ENCODE peak calls at places on chromosomes 2 and 18, in seven cellular contexts. S is colonic mucosa, U is heart left ventricle, Z is A673, O is GM23248, Q is stomach, M is A549. H is an unnamed sample.

GRCh38 chr2:111710085-111710484 is 173.9 kb downstream of the ANAPC1 start:
- DNase-seq in M (no peak), U (no peak), Q (no peak), O (no peak), S (no peak), Z (no peak), H (no peak)

GRCh38 chr18:65415167-65415566 is 335.6 kb upstream of the CDH7 start:
- DNase-seq in S (no peak), U (no peak), O (no peak), Q (no peak), Z (no peak), M (no peak), H (no peak)

GRCh38 chr2:223097888-223098383 is 45.9 kb downstream of the KCNE4 start:
- DNase-seq in Q (no peak), O (no peak), U (no peak), S (no peak), Z (no peak), M (no peak), H (no peak)

GRCh38 chr18:35526476-35527120 is 28.8 kb upstream of the INO80C start:
- DNase-seq in U (no peak), M (no peak), O (peak), Q (no peak), S (no peak), Z (peak), H (no peak)

GRCh38 chr18:34807106-34807796 is 97.2 kb downstream of the DTNA start:
- DNase-seq in Q (no peak), S (no peak), U (no peak), O (no peak), Z (no peak), M (no peak), H (no peak)

GRCh38 chr18:57791911-57792310 is 11.2 kb downstream of the ATP8B1 start:
- DNase-seq in Q (no peak), U (no peak), Z (no peak), S (no peak), M (no peak), O (peak), H (no peak)

GRCh38 chr2:10355471-10356458 is 53.1 kb downstream of the HPCAL1 start:
- DNase-seq in U (no peak), Z (no peak), S (no peak), O (no peak), M (no peak), Q (no peak), H (no peak)

GRCh38 chr2:128279786-128280701 is 38.6 kb downstream of the HS6ST1 start:
- DNase-seq in Z (no peak), O (no peak), M (no peak), U (peak), S (no peak), Q (no peak), H (peak)

GRCh38 chr2:41900299-41900698 is 147.5 kb upstream of the PKDCC start:
- DNase-seq in U (no peak), Z (no peak), O (peak), M (no peak), S (no peak), Q (no peak), H (no peak)

GRCh38 chr2:146385031-146385430 is 1459.8 kb upstream of the ACVR2A start:
- DNase-seq in O (no peak), Q (no peak), M (no peak), Z (no peak), U (no peak), S (no peak), H (no peak)

GRCh38 chr18:25234740-25235345 is 117.1 kb downstream of the ZNF521 start:
- DNase-seq in S (no peak), M (no peak), Z (no peak), Q (no peak), O (no peak), U (no peak), H (no peak)
- H3K27ac ChIP-seq in S (no peak), M (no peak), Z (no peak), Q (no peak), O (no peak), U (peak), H (no peak)

GRCh38 chr18:68342039-68342659 is 372.8 kb downstream of the TMX3 start:
- DNase-seq in U (no peak), M (no peak), S (no peak), Q (no peak), O (no peak), Z (no peak), H (no peak)
- H3K4me3 ChIP-seq in U (no peak), M (no peak), S (no peak), Q (no peak), O (no peak), Z (no peak), H (no peak)

DNA sequence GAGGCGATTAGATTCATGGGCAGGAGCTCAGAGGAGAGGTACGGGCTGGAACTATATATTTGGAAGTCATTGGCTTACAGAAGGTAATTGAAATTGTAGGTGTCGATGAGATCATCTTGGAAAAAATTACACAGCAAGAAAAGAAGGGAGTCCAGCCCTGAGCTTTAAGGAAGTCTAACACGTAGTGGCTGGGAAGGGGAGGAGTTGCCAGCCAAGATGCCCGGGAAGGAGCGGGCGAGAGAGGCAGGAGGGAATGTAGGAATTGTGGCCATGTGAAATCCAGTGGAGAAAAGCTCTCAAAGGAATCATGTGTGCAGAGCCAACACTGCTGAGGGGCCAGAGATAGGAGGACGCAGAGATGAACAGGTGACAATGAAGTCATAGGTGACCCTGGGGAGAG is 25.6 kb upstream of the SCYGR1 start:
- DNase-seq in Q (no peak), M (no peak), Z (no peak), U (no peak), O (no peak), S (peak), H (no peak)
- H3K27ac ChIP-seq in Q (no peak), M (peak), Z (no peak), U (peak), O (no peak), S (peak), H (no peak)

DNA sequence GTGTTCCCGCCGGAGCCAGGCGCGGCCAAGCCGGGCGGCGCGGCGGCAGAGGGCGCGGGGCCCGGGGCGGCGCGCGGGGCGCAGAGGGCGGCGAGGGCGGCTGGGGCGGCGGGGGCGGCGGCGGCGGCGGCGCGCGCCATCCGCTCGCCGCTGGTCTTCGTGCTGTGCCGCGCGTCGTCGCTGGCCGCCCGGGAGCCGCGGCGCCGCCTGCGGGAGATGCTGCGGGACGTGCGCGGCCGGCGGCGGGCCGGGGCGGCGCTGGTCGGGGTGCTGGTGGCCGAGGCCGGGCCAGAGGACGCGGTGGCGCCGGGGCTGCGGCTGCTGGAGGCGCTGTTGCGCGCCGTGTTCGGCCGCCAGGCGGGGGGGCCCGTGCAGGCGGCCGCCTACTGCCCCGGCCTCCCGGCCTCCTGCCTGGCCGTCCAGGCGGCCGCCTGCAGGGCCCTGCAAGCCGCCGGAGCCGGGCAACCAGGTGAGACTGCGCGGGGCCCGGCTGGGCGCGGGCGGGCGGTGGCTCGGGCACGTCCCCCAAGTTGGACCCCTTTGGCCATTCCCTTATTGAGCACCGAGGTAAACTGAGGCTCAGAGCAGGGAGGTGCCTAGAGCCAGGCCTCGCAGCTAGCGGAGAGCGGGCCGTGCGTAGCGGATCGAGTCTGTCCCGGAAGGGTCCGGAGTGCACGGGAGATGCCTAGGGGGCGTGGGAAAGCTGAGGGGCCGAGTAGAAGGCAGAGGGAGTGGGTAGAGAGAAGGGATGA is 584 bp downstream of the C2orf72 start:
- DNase-seq in U (no peak), Q (peak), Z (no peak), S (no peak), O (peak), M (peak), H (no peak)
- H3K4me3 ChIP-seq in U (no peak), Q (peak), Z (no peak), S (peak), O (peak), M (peak), H (peak)

GRCh38 chr2:201260302-201260800 is at the start of gene CASP8:
- DNase-seq in Q (peak), O (peak), Z (peak), M (no peak), S (no peak), U (peak), H (no peak)
- H3K27ac ChIP-seq in Q (peak), O (peak), Z (peak), M (peak), S (peak), U (peak), H (no peak)